ENCODE peak calls at places on chromosome 2, in seven cellular contexts. X is ACHN; Z is T-cell; V is endothelial cell; F is transverse colon; L is NCI-H2029 treated with DMSO at 0.1 percent for 48 hours; W is effector memory CD8-positive, alpha-beta T cell. Y is an unnamed sample.

GRCh38 chr2:95050385-95051300 is 25.1 kb downstream of the MAL start:
- DNase-seq in W (no peak), V (no peak), Z (no peak), X (no peak), L (no peak), F (no peak), Y (no peak)

GRCh38 chr2:184620367-184620766 is 22.0 kb downstream of the ZNF804A start:
- DNase-seq in V (no peak), X (no peak), Z (no peak), F (no peak), L (no peak), W (no peak), Y (no peak)

GRCh38 chr2:152814475-152815030 is 96.1 kb downstream of the ARL6IP6 start:
- DNase-seq in X (no peak), Z (no peak), F (peak; percentile 22), W (no peak), V (no peak), L (no peak), Y (no peak)

GRCh38 chr2:72630767-72631166 is 195.1 kb downstream of the EXOC6B start:
- DNase-seq in L (no peak), F (no peak), Z (no peak), X (no peak), V (no peak), W (no peak), Y (no peak)

GRCh38 chr2:51304341-51304740 is 272.4 kb upstream of the NRXN1 start:
- DNase-seq in X (no peak), L (no peak), Z (no peak), W (no peak), V (no peak), F (no peak), Y (peak; percentile 71)

GRCh38 chr2:162509288-162509968 is 165.5 kb downstream of the GCA start:
- DNase-seq in X (no peak), F (no peak), L (no peak), V (no peak), Z (no peak), W (no peak), Y (no peak)

GRCh38 chr2:109139844-109140396 is 10.9 kb downstream of the SH3RF3 start:
- DNase-seq in X (no peak), W (no peak), V (no peak), L (no peak), F (no peak), Z (no peak), Y (no peak)

GRCh38 chr2:36785179-36785795 is 88.8 kb downstream of the VIT start:
- DNase-seq in X (peak; percentile 66), Z (peak; percentile 31), F (peak; percentile 73), V (peak; percentile 76), L (peak; percentile 30), W (peak; percentile 73), Y (peak; percentile 53)

GRCh38 chr2:60882971-60883753 is 1.8 kb downstream of the REL start:
- DNase-seq in L (no peak), V (peak; percentile 8), F (peak; percentile 24), Z (no peak), W (no peak), X (peak; percentile 38), Y (peak; percentile 68)

GRCh38 chr2:231917280-231918088 is 8.7 kb downstream of the NPPC start:
- DNase-seq in V (no peak), X (no peak), Z (no peak), W (no peak), L (no peak), F (no peak), Y (peak; percentile 73)

GRCh38 chr2:68284896-68285295 is 32.6 kb upstream of the PPP3R1 start:
- DNase-seq in W (no peak), V (no peak), F (no peak), Z (no peak), X (no peak), L (no peak), Y (peak; percentile 55)

GRCh38 chr2:5695641-5696350 is 3.6 kb downstream of the SOX11 start:
- DNase-seq in Z (no peak), W (no peak), V (peak; percentile 64), F (no peak), L (no peak), X (peak; percentile 72), Y (no peak)